ENCODE peak calls at places on chromosomes 6 and 20, in ten cellular contexts. D is HEK293T; I is T-helper 1 cell; R is stomach; J is iris pigment epithelial cell; B is T-helper 2 cell; Q is stimulated activated CD4-positive, alpha-beta T cell treated with anti-CD3 and anti-CD28 coated beads, Interleukin-4, amount 100 ng/mL, for 24 hours; U is effector memory CD4-positive, alpha-beta T cell; P is Calu3; A is GM13977. N is an unnamed sample.

GRCh38 chr20:41222299-41222698 is 85.0 kb downstream of the PLCG1 start:
- DNase-seq in A (no peak), J (no peak), R (no peak), Q (no peak), P (no peak), I (no peak), U (no peak), D (no peak), B (no peak), N (no peak)

GRCh38 chr20:19205999-19206398 is 6.4 kb upstream of the SLC24A3 start:
- DNase-seq in R (peak), A (peak), Q (peak), B (peak), U (no peak), D (peak), J (peak), P (peak), I (peak), N (peak)

GRCh38 chr6:11434565-11435326 is 102.8 kb upstream of the TMEM170B start:
- DNase-seq in P (peak), U (no peak), I (no peak), B (no peak), J (peak), Q (no peak), A (no peak), R (peak), D (peak), N (peak)

GRCh38 chr6:21426841-21427490 is 166.6 kb upstream of the SOX4 start:
- DNase-seq in A (no peak), P (no peak), Q (no peak), I (no peak), D (no peak), J (peak), B (no peak), U (no peak), R (no peak), N (peak)

GRCh38 chr20:38982291-38982690 is 20.1 kb downstream of the DHX35 start:
- DNase-seq in Q (no peak), B (no peak), U (no peak), R (no peak), I (no peak), P (peak), J (peak), A (no peak), D (no peak), N (peak)

GRCh38 chr20:22663528-22664025 is 79.2 kb upstream of the FOXA2 start:
- DNase-seq in I (no peak), A (no peak), U (no peak), R (no peak), Q (no peak), P (no peak), J (no peak), D (no peak), B (no peak), N (no peak)

GRCh38 chr20:44014807-44015732 is 100.4 kb downstream of the TOX2 start:
- DNase-seq in P (no peak), R (no peak), J (no peak), Q (no peak), A (no peak), I (no peak), D (no peak), B (no peak), U (no peak), N (no peak)

GRCh38 chr6:31083742-31084354 is 28.5 kb downstream of the C6orf15 start:
- DNase-seq in U (no peak), B (peak), I (peak), P (peak), Q (peak), A (peak), J (peak), D (peak), R (peak), N (peak)

GRCh38 chr6:10951675-10952282 is 64.9 kb downstream of the SYCP2L start:
- DNase-seq in B (no peak), U (no peak), R (no peak), D (peak), Q (no peak), P (peak), I (no peak), A (peak), J (peak), N (peak)

GRCh38 chr20:63434599-63435378 is 37.7 kb downstream of the KCNQ2 start:
- DNase-seq in B (peak), P (peak), J (peak), A (peak), I (peak), U (peak), R (peak), Q (peak), D (peak), N (peak)

GRCh38 chr6:122416825-122417224 is 17.4 kb downstream of the HSF2 start:
- DNase-seq in J (no peak), P (no peak), I (no peak), R (no peak), U (no peak), A (no peak), D (no peak), B (no peak), Q (no peak), N (no peak)

GRCh38 chr6:25717856-25718740 is 36.4 kb upstream of the SLC17A4 start:
- DNase-seq in I (peak), Q (no peak), R (no peak), D (peak), P (peak), U (no peak), A (peak), J (peak), B (no peak), N (peak)

GRCh38 chr20:54658525-54658924 is 183.1 kb downstream of the DOK5 start:
- DNase-seq in D (no peak), U (no peak), A (no peak), B (no peak), J (no peak), R (no peak), P (no peak), Q (no peak), I (no peak), N (no peak)

GRCh38 chr6:116191881-116192280 is 62.0 kb downstream of the TSPYL4 start:
- DNase-seq in J (no peak), U (no peak), P (no peak), D (no peak), I (no peak), B (no peak), Q (no peak), R (no peak), A (no peak), N (no peak)

GRCh38 chr6:4369616-4370015 is 234.2 kb upstream of the ECI2 start:
- DNase-seq in A (no peak), Q (no peak), J (peak), U (no peak), B (no peak), P (no peak), D (no peak), R (no peak), I (no peak), N (peak)

N was measured in EH.